ENCODE peak calls at places on chromosomes 4 and X, in ten cellular contexts. J is body of pancreas, R is heart left ventricle, S is osteoblast, X is ovary, K is WERI-Rb-1, Q is mesendoderm, P is PC-9, W is small intestine, Y is astrocyte. H is an unnamed sample.

GRCh38 chrX:81195712-81196111 is 6.0 kb downstream of the HMGN5 start:
- DNase-seq in P (peak), Y (peak), Q (peak), W (peak), R (peak), X (peak), J (peak), K (peak), S (peak), H (no peak)

GRCh38 chr4:153281476-153281875 is 63.0 kb upstream of the MND1 start:
- DNase-seq in W (no peak), Y (no peak), K (no peak), R (no peak), S (no peak), X (no peak), P (no peak), Q (no peak), J (no peak), H (no peak)

GRCh38 chrX:132837126-132837525 is 121.3 kb downstream of the HS6ST2 start:
- DNase-seq in K (no peak), Q (no peak), R (no peak), Y (peak), S (no peak), P (peak), W (no peak), X (no peak), J (peak), H (no peak)

GRCh38 chr4:159455675-159456235 is 352.9 kb downstream of the RAPGEF2 start:
- DNase-seq in S (no peak), P (peak), Q (peak), X (no peak), R (no peak), Y (peak), J (peak), W (peak), K (peak), H (no peak)

GRCh38 chrX:34764842-34765241 is 107.8 kb upstream of the TMEM47 start:
- DNase-seq in X (no peak), S (no peak), Y (no peak), R (no peak), J (no peak), P (no peak), W (no peak), K (no peak), Q (peak), H (no peak)

GRCh38 chr4:70722199-70722791 is 531 bp downstream of the RUFY3 start:
- DNase-seq in X (peak), R (no peak), K (peak), Q (peak), S (no peak), J (no peak), W (no peak), P (no peak), Y (peak), H (no peak)

GRCh38 chr4:135319685-135320084 is 1118.1 kb upstream of the PABPC4L start:
- DNase-seq in S (no peak), P (no peak), W (no peak), K (no peak), Q (peak), Y (no peak), J (no peak), X (no peak), R (no peak), H (no peak)

GRCh38 chr4:87498446-87498900 is 30.7 kb downstream of the SPARCL1 start:
- DNase-seq in W (no peak), Y (peak), Q (no peak), S (peak), J (no peak), P (no peak), X (no peak), K (no peak), R (no peak), H (peak)

GRCh38 chr4:108337923-108338322 is 169.2 kb upstream of the LEF1 start:
- DNase-seq in X (no peak), P (no peak), S (no peak), Y (peak), K (no peak), W (peak), J (no peak), R (no peak), Q (peak), H (no peak)

GRCh38 chr4:38119663-38120374 is 159.6 kb downstream of the PTTG2 start:
- DNase-seq in Y (peak), R (peak), S (no peak), W (no peak), X (peak), Q (peak), K (peak), P (peak), J (no peak), H (peak)

GRCh38 chr4:114598191-114599121 is at the start of gene UGT8:
- DNase-seq in Q (peak), K (peak), X (no peak), S (peak), P (peak), Y (peak), J (peak), W (peak), R (no peak), H (no peak)

GRCh38 chr4:6889101-6889735 is 20.4 kb upstream of the TBC1D14 start:
- DNase-seq in J (no peak), Y (no peak), R (no peak), K (no peak), Q (no peak), X (peak), P (no peak), S (peak), W (no peak), H (no peak)
- H3K4me3 ChIP-seq in J (no peak), Y (no peak), R (no peak), K (no peak), Q (no peak), X (no peak), P (no peak), S (no peak), W (no peak), H (no peak)

GRCh38 chr4:26424838-26425237 is 65.4 kb downstream of the CCKAR start:
- DNase-seq in P (no peak), S (no peak), Q (no peak), R (no peak), J (no peak), X (no peak), K (no peak), Y (no peak), W (no peak), H (no peak)

GRCh38 chr4:26420903-26421302 is 69.4 kb downstream of the CCKAR start:
- DNase-seq in K (no peak), Y (peak), R (no peak), J (no peak), Q (no peak), X (no peak), S (no peak), W (no peak), P (no peak), H (no peak)

GRCh38 chr4:26425953-26426352 is 64.3 kb downstream of the CCKAR start:
- DNase-seq in Q (no peak), X (no peak), W (no peak), S (no peak), J (no peak), R (no peak), K (no peak), Y (no peak), P (no peak), H (no peak)

GRCh38 chr4:26426892-26427291 is 63.4 kb downstream of the CCKAR start:
- DNase-seq in S (no peak), W (no peak), P (no peak), J (no peak), K (no peak), Y (no peak), R (no peak), X (no peak), Q (no peak), H (no peak)

GRCh38 chr4:26424143-26424542 is 66.1 kb downstream of the CCKAR start:
- DNase-seq in W (peak), R (no peak), X (no peak), Q (no peak), J (no peak), Y (peak), P (no peak), S (no peak), K (no peak), H (no peak)
- H3K4me3 ChIP-seq in W (no peak), R (no peak), X (no peak), Q (no peak), J (no peak), Y (no peak), P (no peak), S (no peak), K (no peak), H (no peak)

GRCh38 chr4:68490826-68491457 is 43.7 kb downstream of the TMPRSS11E start:
- DNase-seq in S (no peak), Y (no peak), R (peak), X (no peak), W (no peak), Q (no peak), K (no peak), P (no peak), J (peak), H (no peak)
- H3K4me3 ChIP-seq in S (no peak), Y (no peak), R (no peak), X (no peak), W (no peak), Q (no peak), K (no peak), P (no peak), J (no peak), H (no peak)

GRCh38 chr4:2413821-2414610 is 4.4 kb downstream of the ZFYVE28 start:
- DNase-seq in Y (no peak), S (peak), Q (peak), P (no peak), R (no peak), W (peak), J (no peak), K (no peak), X (no peak), H (no peak)
- H3K4me3 ChIP-seq in Y (no peak), S (no peak), Q (no peak), P (no peak), R (no peak), W (no peak), J (no peak), K (no peak), X (no peak), H (no peak)

GRCh38 chrX:154979671-154980070 is 42.9 kb downstream of the F8 start:
- DNase-seq in X (no peak), P (no peak), K (no peak), S (no peak), R (no peak), J (no peak), Q (no peak), W (no peak), Y (no peak), H (no peak)

GRCh38 chrX:154986826-154987575 is 35.5 kb downstream of the F8 start:
- DNase-seq in J (no peak), S (no peak), R (no peak), X (no peak), P (no peak), Q (no peak), Y (no peak), K (no peak), W (no peak), H (no peak)

GRCh38 chrX:154980330-154981115 is 42.0 kb downstream of the F8 start:
- DNase-seq in K (peak), P (peak), S (peak), J (peak), Q (peak), W (peak), X (peak), Y (peak), R (peak), H (peak)

DNA sequence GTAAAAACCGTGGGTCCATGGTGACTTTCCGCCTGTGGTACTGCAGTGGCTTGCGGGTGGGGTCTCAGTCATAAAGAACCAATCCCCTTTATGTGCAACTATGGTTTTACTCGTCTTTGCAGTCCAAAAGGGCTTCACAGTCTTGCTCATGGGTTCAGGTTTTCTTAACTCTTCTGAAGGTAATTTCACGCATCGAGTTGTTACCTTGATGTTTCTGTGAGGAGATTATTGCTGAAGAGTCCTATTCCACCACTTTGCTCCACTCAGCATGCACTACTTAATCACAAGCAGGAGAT is 41.5 kb downstream of the F8 start:
- DNase-seq in K (no peak), J (no peak), S (no peak), Y (no peak), W (no peak), R (no peak), P (no peak), Q (no peak), X (no peak), H (no peak)
- H3K4me3 ChIP-seq in K (peak), J (no peak), S (peak), Y (peak), W (no peak), R (peak), P (peak), Q (no peak), X (no peak), H (no peak)

GRCh38 chr4:40316782-40317635 is 18.1 kb upstream of the CHRNA9 start:
- DNase-seq in K (peak), Q (peak), J (peak), S (peak), Y (peak), X (peak), R (no peak), P (peak), W (peak), H (peak)
- H3K4me3 ChIP-seq in K (peak), Q (no peak), J (no peak), S (peak), Y (peak), X (peak), R (peak), P (peak), W (no peak), H (peak)

GRCh38 chr4:128856246-128856645 is 46.7 kb downstream of the JADE1 start:
- DNase-seq in W (no peak), Y (no peak), S (no peak), K (no peak), X (no peak), Q (no peak), J (no peak), P (no peak), R (no peak), H (no peak)

GRCh38 chr4:128855656-128856055 is 46.2 kb downstream of the JADE1 start:
- DNase-seq in Y (no peak), P (no peak), W (no peak), K (no peak), R (no peak), Q (no peak), S (no peak), X (no peak), J (no peak), H (no peak)

GRCh38 chr4:128859887-128860774 is 50.6 kb downstream of the JADE1 start:
- DNase-seq in P (no peak), X (no peak), Q (no peak), S (peak), W (no peak), K (no peak), Y (peak), R (no peak), J (no peak), H (peak)

GRCh38 chr4:128861856-128862518 is 52.5 kb downstream of the JADE1 start:
- DNase-seq in R (no peak), J (no peak), W (no peak), X (no peak), Q (no peak), P (no peak), S (no peak), K (no peak), Y (no peak), H (no peak)

DNA sequence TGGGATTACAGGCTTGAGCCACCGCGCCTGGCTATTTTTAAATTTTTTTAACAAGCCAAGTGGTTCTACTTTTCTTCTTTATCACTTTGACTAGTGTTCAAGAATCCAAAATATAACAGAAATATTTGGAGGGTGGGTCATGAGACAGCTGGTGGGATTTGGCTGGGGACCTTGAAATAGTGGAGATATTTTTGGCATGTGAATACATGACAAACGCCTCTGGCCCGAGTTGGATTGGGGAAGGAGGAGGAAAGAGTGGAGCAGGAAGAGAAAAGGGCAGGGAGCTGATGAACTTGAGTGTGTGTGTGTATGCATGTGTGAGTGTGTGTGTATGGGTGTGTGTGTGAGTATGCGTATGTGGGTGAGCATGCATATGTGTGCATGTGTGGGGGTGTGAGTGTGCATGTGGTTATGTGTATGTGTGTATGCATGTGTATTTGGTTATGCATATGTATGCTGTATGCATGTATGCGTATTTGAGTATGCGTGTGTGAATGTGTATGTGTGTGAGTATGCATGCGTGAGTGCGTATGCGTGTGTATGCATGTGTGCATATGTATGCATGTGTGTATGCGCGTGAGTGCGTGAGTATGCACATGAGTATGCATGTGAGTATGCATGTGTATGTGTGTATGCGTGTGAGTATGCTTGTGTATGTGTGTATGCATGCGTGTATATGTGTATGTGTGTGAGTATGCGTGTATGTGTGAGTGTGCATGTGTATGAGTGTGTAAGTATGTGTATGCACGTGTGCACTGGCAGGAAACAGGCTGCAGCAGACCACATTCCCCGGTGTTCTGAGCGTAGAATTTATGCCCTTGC is 49.6 kb downstream of the JADE1 start:
- DNase-seq in Q (no peak), K (no peak), S (peak), J (no peak), X (peak), P (no peak), Y (peak), R (peak), W (no peak), H (no peak)
- H3K4me3 ChIP-seq in Q (no peak), K (no peak), S (no peak), J (no peak), X (no peak), P (no peak), Y (no peak), R (no peak), W (no peak), H (no peak)

DNA sequence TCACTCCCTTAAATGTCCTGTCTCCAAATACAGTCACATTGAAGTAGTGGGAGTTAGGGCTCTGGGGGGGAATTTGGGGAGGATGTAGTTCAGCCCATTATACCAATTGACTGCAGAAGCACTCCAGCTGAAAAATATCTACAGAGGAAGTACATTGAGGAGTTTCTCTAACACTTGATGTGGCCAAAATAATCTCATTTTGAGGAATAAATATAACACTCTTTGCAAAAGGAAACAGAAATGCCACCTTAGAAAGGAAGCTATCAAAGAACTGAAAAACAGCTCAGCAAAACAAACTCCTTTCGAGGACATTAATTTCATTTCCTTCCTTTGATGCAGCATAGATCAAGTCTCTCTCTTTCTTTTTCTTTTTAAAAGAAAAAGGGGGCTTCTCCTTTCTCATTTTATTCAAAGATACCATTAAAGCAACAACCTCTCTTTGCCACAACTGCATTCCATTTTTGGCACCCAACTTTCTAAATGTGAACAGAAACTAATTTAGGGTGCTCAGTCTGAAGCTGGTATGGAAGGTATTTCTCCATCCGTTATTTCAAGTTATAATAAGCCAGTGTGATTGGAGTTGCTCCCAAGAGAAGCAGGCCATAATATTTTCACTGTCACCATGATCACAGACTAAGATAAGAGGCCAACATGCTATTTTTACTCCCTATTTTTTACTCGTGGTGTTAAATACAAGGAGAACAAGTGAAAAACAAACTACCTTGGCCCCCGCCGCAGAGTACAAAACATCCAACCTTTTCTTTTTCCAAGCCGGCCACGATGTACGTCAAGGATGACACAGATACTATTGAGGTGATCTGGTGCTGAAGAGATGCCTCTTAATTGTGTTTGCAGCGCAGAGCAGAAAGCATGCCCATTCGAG is 230.4 kb upstream of the GATB start:
- DNase-seq in X (no peak), S (no peak), P (no peak), J (no peak), Q (no peak), Y (no peak), K (no peak), R (no peak), W (no peak), H (no peak)
- H3K4me3 ChIP-seq in X (no peak), S (no peak), P (no peak), J (no peak), Q (no peak), Y (no peak), K (no peak), R (no peak), W (no peak), H (no peak)